ENCODE peak calls at places on chromosomes 4 and X, in four cellular contexts. I, X, U and M are unnamed samples.

GRCh38 chr4:14446904-14447303 is 555.4 kb upstream of the CPEB2 start:
- DNase-seq in I (no peak), X (no peak), U (no peak), M (no peak)

GRCh38 chr4:11512861-11513260 is 84.2 kb upstream of the HS3ST1 start:
- DNase-seq in I (no peak), X (no peak), U (no peak), M (no peak)

GRCh38 chr4:76549765-76550164 is 114.7 kb downstream of the SHROOM3 start:
- DNase-seq in I (no peak), X (no peak), U (no peak), M (no peak)

GRCh38 chr4:113762061-113762850 is 718 bp upstream of the CAMK2D start:
- DNase-seq in I (peak; percentile 99), X (peak; percentile 91), U (peak; percentile 100), M (peak; percentile 98)

GRCh38 chrX:15471016-15471415 is 22.1 kb downstream of the PIR start:
- DNase-seq in I (peak; percentile 74), X (peak; percentile 51), U (peak; percentile 68), M (peak; percentile 12)

GRCh38 chr4:150089732-150090131 is 11.5 kb downstream of the DCLK2 start:
- DNase-seq in I (no peak), X (no peak), U (no peak), M (no peak)

GRCh38 chr4:164357957-164358356 is 396.0 kb upstream of the SMIM31 start:
- DNase-seq in I (no peak), X (no peak), U (no peak), M (peak; percentile 58)

GRCh38 chrX:56233682-56234081 is 1.5 kb downstream of the KLF8 start:
- DNase-seq in I (peak; percentile 64), X (peak; percentile 31), U (no peak), M (no peak)

GRCh38 chr4:3498901-3499510 is 33.2 kb downstream of the LRPAP1 start:
- DNase-seq in I (no peak), X (no peak), U (no peak), M (no peak)

GRCh38 chr4:87180767-87181166 is 39.7 kb downstream of the KLHL8 start:
- DNase-seq in I (no peak), X (no peak), U (no peak), M (no peak)

GRCh38 chrX:133090410-133090809 is 6.5 kb downstream of the USP26 start:
- DNase-seq in I (no peak), X (no peak), U (no peak), M (no peak)
- TF ChIP-seq CTCF in I (no peak), X (no peak), U (no peak), M (no peak)

GRCh38 chrX:40082447-40083119 is 15.2 kb downstream of the BCOR start:
- DNase-seq in I (no peak), X (no peak), U (no peak), M (no peak)

GRCh38 chrX:40084471-40084870 is 13.3 kb downstream of the BCOR start:
- DNase-seq in I (no peak), X (no peak), U (no peak), M (no peak)

GRCh38 chrX:40083979-40084359 is 13.8 kb downstream of the BCOR start:
- DNase-seq in I (no peak), X (no peak), U (no peak), M (no peak)

GRCh38 chrX:40081679-40082068 is 16.1 kb downstream of the BCOR start:
- DNase-seq in I (no peak), X (no peak), U (no peak), M (no peak)

DNA sequence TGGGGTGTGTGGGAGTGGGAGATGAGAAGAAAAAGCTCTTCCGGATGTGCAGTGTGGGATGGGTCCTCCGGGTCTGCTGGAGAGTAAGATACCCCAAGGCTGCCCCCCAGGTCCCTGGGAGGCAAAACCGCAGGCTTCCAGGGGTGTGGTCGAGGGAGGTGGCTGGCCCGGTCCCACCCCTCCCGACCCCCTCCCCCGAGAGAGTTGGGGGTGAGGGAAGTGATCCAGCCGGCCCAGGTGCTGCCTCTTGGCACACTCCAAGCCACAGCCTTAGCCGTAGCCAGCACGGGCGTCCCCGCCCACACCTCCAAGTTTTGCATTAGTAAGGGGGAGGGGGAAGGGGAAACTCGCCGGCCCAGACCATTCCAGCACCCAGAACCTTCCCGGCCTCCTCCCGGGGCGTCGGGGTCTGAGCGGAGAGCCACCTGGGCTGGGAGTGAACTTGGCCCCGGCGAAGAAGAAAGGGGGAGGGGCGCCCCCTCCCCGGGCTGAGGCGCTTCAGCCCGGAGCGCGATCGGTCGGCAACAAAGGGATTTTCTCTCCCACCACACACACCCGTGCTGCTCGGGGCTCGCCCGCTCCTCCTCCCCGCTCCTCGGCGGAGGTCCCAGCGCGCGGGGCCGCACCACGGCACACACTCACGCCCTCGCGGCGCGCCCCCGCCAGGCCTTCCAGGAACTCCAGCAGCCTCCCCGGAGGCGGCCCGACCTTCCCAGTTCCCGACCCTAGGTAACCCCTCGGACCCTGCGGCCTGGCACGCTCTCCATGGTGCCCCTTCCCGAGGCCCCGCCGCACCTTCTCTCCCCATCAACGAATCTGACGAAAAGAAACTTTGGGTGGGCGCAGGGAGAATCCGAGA is 14.4 kb downstream of the BCOR start:
- DNase-seq in I (peak; percentile 62), X (peak; percentile 56), U (no peak), M (no peak)
- TF ChIP-seq CTCF in I (no peak), X (no peak), U (no peak), M (no peak)

DNA sequence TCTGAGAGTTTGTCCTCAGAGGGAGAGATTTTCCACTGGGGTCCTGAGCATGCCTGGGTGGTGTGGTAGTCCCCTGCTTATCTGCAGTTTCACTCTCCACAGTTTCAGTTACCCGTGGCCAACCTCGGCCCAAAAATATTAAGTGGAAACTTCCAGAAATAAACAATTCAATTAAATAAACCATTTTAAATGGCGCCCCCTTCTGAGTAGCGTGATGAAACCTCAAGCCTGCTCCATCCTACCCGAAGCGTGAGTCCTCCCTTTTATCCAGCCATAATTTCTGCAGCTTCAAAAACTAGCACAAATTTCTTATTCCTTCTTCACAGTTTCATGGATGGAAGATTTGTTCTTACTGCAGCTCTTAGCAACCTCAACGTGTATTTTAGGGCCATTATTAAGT is 26.7 kb downstream of the PNMA6E start:
- DNase-seq in I (no peak), X (no peak), U (no peak), M (no peak)
- TF ChIP-seq CTCF in I (peak; percentile 25), X (no peak), U (peak; percentile 39), M (no peak)

GRCh38 chrX:47456080-47456479 is 26.9 kb downstream of the ZNF41 start:
- DNase-seq in I (no peak), X (no peak), U (no peak), M (no peak)
- TF ChIP-seq CTCF in I (no peak), X (no peak), U (no peak), M (no peak)

DNA sequence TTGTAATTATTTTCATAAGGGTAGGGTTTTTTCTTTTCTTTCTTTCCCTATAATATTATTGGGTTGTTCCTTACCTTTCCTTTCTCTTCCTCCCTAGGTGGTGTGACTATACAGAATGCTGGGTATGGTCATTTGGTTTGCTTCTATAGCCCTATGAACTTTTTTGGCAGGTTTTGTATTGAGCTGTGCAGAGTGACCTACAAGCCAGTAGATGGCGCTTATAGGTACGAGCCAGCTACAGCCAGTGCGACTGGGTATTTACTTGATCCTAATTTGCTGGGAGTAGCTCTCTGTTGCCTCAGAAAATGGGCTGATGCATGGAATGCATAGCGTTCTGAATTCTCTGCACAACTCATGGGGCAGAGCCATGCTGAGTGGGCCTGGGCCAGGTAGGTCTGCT is 423.3 kb downstream of the MAGEE1 start:
- DNase-seq in I (peak; percentile 13), X (no peak), U (no peak), M (no peak)
- TF ChIP-seq CTCF in I (peak; percentile 52), X (no peak), U (peak; percentile 31), M (no peak)

DNA sequence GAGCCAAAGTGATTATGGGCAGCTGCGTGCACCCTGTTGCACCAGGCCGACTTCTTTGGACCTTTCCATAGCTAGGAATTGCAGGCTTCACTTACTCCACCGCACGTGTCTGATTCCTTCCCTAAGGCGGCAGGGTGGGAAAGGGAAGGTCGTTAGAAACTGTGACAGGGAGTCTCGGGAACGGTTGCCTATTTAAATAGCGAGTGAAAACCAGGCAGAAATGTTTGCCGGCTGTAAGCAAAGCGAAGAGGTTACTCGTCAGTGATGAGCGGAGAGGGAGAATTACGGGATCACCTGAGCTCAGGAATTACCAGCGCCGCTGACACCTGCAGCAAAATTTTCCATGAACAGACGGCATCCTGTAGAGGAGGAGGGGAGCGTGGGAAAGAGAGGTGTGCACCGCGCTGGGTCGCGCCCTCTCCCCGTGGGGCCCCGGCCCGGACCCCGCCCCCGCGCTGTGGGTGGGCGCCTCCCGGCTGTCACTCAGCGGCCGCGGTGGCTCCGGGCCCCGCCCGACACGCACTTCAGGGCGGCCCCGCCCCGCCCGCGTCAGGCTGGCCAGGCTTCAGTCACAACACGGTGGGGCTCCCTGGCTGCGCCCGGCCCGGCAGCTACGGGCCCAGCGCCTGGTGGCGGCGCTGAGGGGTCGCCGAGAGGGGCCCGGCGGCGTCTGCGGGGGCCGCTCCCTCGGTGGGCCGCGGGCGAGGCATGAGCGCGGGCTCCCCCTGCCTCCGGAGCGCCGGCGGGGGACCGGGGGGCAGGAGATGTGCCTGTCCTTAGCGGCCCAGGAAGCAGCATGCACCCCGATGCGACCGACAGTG is at the start of gene SNX25:
- DNase-seq in I (peak; percentile 96), X (peak; percentile 93), U (peak; percentile 71), M (peak; percentile 58)
- TF ChIP-seq CTCF in I (peak; percentile 37), X (peak; percentile 60), U (no peak), M (peak; percentile 23)

GRCh38 chr4:112348488-112349158 is 51.5 kb downstream of the ALPK1 start:
- DNase-seq in I (peak; percentile 81), X (no peak), U (peak; percentile 68), M (no peak)
- TF ChIP-seq CTCF in I (peak; percentile 57), X (no peak), U (peak; percentile 68), M (no peak)